ENCODE peak calls at places on chromosomes 12 and 14, in ten cellular contexts. One of them, this sample, is unnamed.

GRCh38 chr12:75205556-75205955 is 4.1 kb downstream of the KCNC2 start:
- DNase-seq in fibroblast of mammary gland: no peak
- DNase-seq in A549: no peak
- DNase-seq in neural crest cell: no peak
- DNase-seq in GM06990: no peak
- DNase-seq in Caco-2: no peak
- DNase-seq in MCF 10A: no peak
- DNase-seq in HFFc6: no peak
- DNase-seq in omental fat pad: no peak
- DNase-seq in nephron progenitor cell: no peak
- DNase-seq in this sample: no peak

GRCh38 chr12:103517161-103517560 is 21.4 kb upstream of the C12orf42 start:
- DNase-seq in fibroblast of mammary gland: no peak
- DNase-seq in A549: no peak
- DNase-seq in neural crest cell: no peak
- DNase-seq in GM06990: no peak
- DNase-seq in Caco-2: no peak
- DNase-seq in MCF 10A: no peak
- DNase-seq in HFFc6: no peak
- DNase-seq in omental fat pad: no peak
- DNase-seq in nephron progenitor cell: no peak
- DNase-seq in this sample: no peak

GRCh38 chr12:12387521-12387920 is 30.6 kb downstream of the BORCS5 start:
- DNase-seq in fibroblast of mammary gland: peak
- DNase-seq in A549: no peak
- DNase-seq in neural crest cell: no peak
- DNase-seq in GM06990: no peak
- DNase-seq in Caco-2: no peak
- DNase-seq in MCF 10A: peak
- DNase-seq in HFFc6: peak
- DNase-seq in omental fat pad: no peak
- DNase-seq in nephron progenitor cell: no peak
- DNase-seq in this sample: no peak

GRCh38 chr14:51209457-51209856 is 30.6 kb upstream of the TMX1 start:
- DNase-seq in fibroblast of mammary gland: no peak
- DNase-seq in A549: no peak
- DNase-seq in neural crest cell: no peak
- DNase-seq in GM06990: no peak
- DNase-seq in Caco-2: no peak
- DNase-seq in MCF 10A: no peak
- DNase-seq in HFFc6: no peak
- DNase-seq in omental fat pad: no peak
- DNase-seq in nephron progenitor cell: no peak
- DNase-seq in this sample: no peak

GRCh38 chr12:15752780-15753179 is 36.4 kb downstream of the EPS8 start:
- DNase-seq in fibroblast of mammary gland: peak
- DNase-seq in A549: no peak
- DNase-seq in neural crest cell: no peak
- DNase-seq in GM06990: no peak
- DNase-seq in Caco-2: no peak
- DNase-seq in MCF 10A: no peak
- DNase-seq in HFFc6: peak
- DNase-seq in omental fat pad: no peak
- DNase-seq in nephron progenitor cell: no peak
- DNase-seq in this sample: no peak

GRCh38 chr12:109759076-109759420 is 45.4 kb downstream of the FAM222A start:
- DNase-seq in fibroblast of mammary gland: no peak
- DNase-seq in A549: no peak
- DNase-seq in neural crest cell: no peak
- DNase-seq in GM06990: no peak
- DNase-seq in Caco-2: peak
- DNase-seq in MCF 10A: no peak
- DNase-seq in HFFc6: no peak
- DNase-seq in omental fat pad: no peak
- DNase-seq in nephron progenitor cell: no peak
- DNase-seq in this sample: peak

GRCh38 chr14:93533864-93534263 is 103.1 kb downstream of the UNC79 start:
- DNase-seq in fibroblast of mammary gland: no peak
- DNase-seq in A549: no peak
- DNase-seq in neural crest cell: no peak
- DNase-seq in GM06990: peak
- DNase-seq in Caco-2: no peak
- DNase-seq in MCF 10A: no peak
- DNase-seq in HFFc6: no peak
- DNase-seq in omental fat pad: no peak
- DNase-seq in nephron progenitor cell: no peak
- DNase-seq in this sample: peak

GRCh38 chr14:37620856-37621255 is 25.4 kb downstream of the TTC6 start:
- DNase-seq in fibroblast of mammary gland: no peak
- DNase-seq in A549: no peak
- DNase-seq in neural crest cell: no peak
- DNase-seq in GM06990: no peak
- DNase-seq in Caco-2: no peak
- DNase-seq in MCF 10A: no peak
- DNase-seq in HFFc6: no peak
- DNase-seq in omental fat pad: no peak
- DNase-seq in nephron progenitor cell: no peak
- DNase-seq in this sample: no peak

GRCh38 chr12:131920902-131921840 is 7.9 kb upstream of the PUS1 start:
- DNase-seq in fibroblast of mammary gland: no peak
- DNase-seq in A549: no peak
- DNase-seq in neural crest cell: no peak
- DNase-seq in GM06990: peak
- DNase-seq in Caco-2: no peak
- DNase-seq in MCF 10A: no peak
- DNase-seq in HFFc6: no peak
- DNase-seq in omental fat pad: no peak
- DNase-seq in nephron progenitor cell: no peak
- DNase-seq in this sample: peak

GRCh38 chr14:66610154-66610563 is 102.2 kb downstream of the GPHN start:
- DNase-seq in fibroblast of mammary gland: peak
- DNase-seq in A549: no peak
- DNase-seq in neural crest cell: no peak
- DNase-seq in GM06990: no peak
- DNase-seq in Caco-2: no peak
- DNase-seq in MCF 10A: peak
- DNase-seq in HFFc6: peak
- DNase-seq in omental fat pad: no peak
- DNase-seq in nephron progenitor cell: no peak
- DNase-seq in this sample: no peak

GRCh38 chr14:25848601-25849000 is 749.2 kb downstream of the NOVA1 start:
- DNase-seq in fibroblast of mammary gland: peak
- DNase-seq in A549: no peak
- DNase-seq in neural crest cell: no peak
- DNase-seq in GM06990: no peak
- DNase-seq in Caco-2: no peak
- DNase-seq in MCF 10A: no peak
- DNase-seq in HFFc6: no peak
- DNase-seq in omental fat pad: no peak
- DNase-seq in nephron progenitor cell: no peak
- DNase-seq in this sample: no peak

GRCh38 chr14:25846232-25846631 is 751.6 kb downstream of the NOVA1 start:
- DNase-seq in fibroblast of mammary gland: no peak
- DNase-seq in A549: no peak
- DNase-seq in neural crest cell: no peak
- DNase-seq in GM06990: no peak
- DNase-seq in Caco-2: no peak
- DNase-seq in MCF 10A: no peak
- DNase-seq in HFFc6: no peak
- DNase-seq in omental fat pad: no peak
- DNase-seq in nephron progenitor cell: no peak
- DNase-seq in this sample: no peak

GRCh38 chr14:25841226-25841625 is 756.6 kb downstream of the NOVA1 start:
- DNase-seq in fibroblast of mammary gland: peak
- DNase-seq in A549: no peak
- DNase-seq in neural crest cell: no peak
- DNase-seq in GM06990: no peak
- DNase-seq in Caco-2: no peak
- DNase-seq in MCF 10A: no peak
- DNase-seq in HFFc6: no peak
- DNase-seq in omental fat pad: no peak
- DNase-seq in nephron progenitor cell: no peak
- DNase-seq in this sample: no peak

DNA sequence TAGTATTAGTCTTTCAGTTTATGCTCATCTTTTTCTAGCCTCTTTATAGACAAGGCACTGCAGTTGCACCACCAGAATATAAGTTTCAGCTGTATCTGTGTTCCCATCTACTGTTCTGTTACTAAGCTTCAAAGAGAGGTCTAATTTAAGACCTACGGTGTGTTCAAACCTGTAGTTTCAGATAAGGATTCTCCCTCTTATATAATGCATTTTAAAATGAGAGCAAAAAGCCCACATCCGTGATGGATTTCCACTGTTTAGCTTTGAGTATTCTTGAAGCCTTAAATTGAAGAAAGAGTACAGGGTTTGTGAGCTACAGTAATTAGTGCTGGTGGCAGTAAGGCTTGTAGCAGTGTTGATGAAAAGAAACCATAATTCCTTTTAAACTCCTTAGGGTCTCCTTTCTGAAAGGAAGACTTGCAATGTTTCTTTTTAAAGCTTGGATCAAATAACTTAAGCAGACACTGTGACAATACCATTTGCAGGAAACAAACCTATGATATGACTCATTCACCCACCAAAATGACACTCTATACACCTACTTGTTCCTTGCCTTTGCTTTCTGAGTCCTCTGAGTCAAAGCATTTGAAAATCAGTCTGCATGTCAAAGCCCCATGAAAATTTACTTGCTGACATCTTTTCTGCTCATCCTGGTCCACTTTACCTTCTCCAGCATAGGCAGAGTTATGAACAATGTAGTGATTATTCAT is 753.9 kb downstream of the NOVA1 start:
- DNase-seq in fibroblast of mammary gland: no peak
- DNase-seq in A549: no peak
- DNase-seq in neural crest cell: no peak
- DNase-seq in GM06990: no peak
- DNase-seq in Caco-2: no peak
- DNase-seq in MCF 10A: no peak
- DNase-seq in HFFc6: no peak
- DNase-seq in omental fat pad: no peak
- DNase-seq in nephron progenitor cell: no peak
- DNase-seq in this sample: no peak
- TF ChIP-seq CTCF in fibroblast of mammary gland: no peak
- TF ChIP-seq CTCF in A549: no peak
- TF ChIP-seq CTCF in neural crest cell: no peak
- TF ChIP-seq CTCF in GM06990: no peak
- TF ChIP-seq CTCF in Caco-2: no peak
- TF ChIP-seq CTCF in MCF 10A: no peak
- TF ChIP-seq CTCF in HFFc6: no peak
- TF ChIP-seq CTCF in omental fat pad: no peak
- TF ChIP-seq CTCF in nephron progenitor cell: no peak
- TF ChIP-seq CTCF in this sample: no peak

DNA sequence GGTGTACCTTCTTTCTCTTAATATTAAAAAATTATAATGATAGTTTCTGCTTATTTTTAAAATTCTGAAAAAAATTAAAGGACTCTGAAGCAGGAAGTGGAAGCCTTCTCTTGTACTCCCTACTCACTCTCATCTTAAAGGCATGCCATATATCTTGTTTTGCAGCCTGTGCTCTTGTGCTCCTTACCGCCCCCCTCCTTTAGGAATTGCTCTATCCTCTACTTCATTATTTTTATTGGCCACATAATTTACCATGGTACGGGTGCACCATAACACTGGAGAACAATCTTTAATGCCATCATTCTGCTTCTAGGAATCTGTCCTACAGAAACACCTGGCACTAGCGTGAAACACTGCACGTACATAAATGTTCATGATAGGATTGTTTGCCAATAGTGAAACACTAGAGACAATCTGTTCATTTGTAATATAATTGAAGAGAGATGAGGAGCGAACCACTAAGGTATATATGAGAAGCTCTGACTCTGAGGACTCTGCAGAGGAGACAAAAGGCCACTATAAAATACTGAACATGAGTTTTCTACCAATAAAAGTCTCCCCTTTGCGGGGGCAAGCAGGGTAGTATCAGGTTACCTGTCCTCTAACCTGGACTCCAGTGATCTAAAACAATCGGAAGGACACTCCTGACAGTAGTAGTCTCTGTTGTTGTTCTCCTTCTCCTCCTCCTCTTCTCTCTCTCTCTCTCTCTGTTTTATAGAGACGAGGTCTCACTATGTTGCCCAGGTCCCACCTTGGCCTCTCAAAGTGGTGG is 6.3 kb upstream of the NYNRIN start:
- DNase-seq in fibroblast of mammary gland: peak
- DNase-seq in A549: peak
- DNase-seq in neural crest cell: no peak
- DNase-seq in GM06990: no peak
- DNase-seq in Caco-2: no peak
- DNase-seq in MCF 10A: peak
- DNase-seq in HFFc6: peak
- DNase-seq in omental fat pad: no peak
- DNase-seq in nephron progenitor cell: no peak
- DNase-seq in this sample: no peak
- TF ChIP-seq CTCF in fibroblast of mammary gland: peak
- TF ChIP-seq CTCF in A549: peak
- TF ChIP-seq CTCF in neural crest cell: no peak
- TF ChIP-seq CTCF in GM06990: no peak
- TF ChIP-seq CTCF in Caco-2: no peak
- TF ChIP-seq CTCF in MCF 10A: no peak
- TF ChIP-seq CTCF in HFFc6: no peak
- TF ChIP-seq CTCF in omental fat pad: no peak
- TF ChIP-seq CTCF in nephron progenitor cell: no peak
- TF ChIP-seq CTCF in this sample: no peak

GRCh38 chr14:64762044-64763034 is 58.1 kb downstream of the PLEKHG3 start:
- DNase-seq in fibroblast of mammary gland: peak
- DNase-seq in A549: peak
- DNase-seq in neural crest cell: no peak
- DNase-seq in GM06990: no peak
- DNase-seq in Caco-2: no peak
- DNase-seq in MCF 10A: peak
- DNase-seq in HFFc6: peak
- DNase-seq in omental fat pad: peak
- DNase-seq in nephron progenitor cell: peak
- DNase-seq in this sample: no peak
- TF ChIP-seq CTCF in fibroblast of mammary gland: no peak
- TF ChIP-seq CTCF in A549: no peak
- TF ChIP-seq CTCF in neural crest cell: no peak
- TF ChIP-seq CTCF in GM06990: no peak
- TF ChIP-seq CTCF in Caco-2: no peak
- TF ChIP-seq CTCF in MCF 10A: peak
- TF ChIP-seq CTCF in HFFc6: no peak
- TF ChIP-seq CTCF in omental fat pad: no peak
- TF ChIP-seq CTCF in nephron progenitor cell: no peak
- TF ChIP-seq CTCF in this sample: no peak

DNA sequence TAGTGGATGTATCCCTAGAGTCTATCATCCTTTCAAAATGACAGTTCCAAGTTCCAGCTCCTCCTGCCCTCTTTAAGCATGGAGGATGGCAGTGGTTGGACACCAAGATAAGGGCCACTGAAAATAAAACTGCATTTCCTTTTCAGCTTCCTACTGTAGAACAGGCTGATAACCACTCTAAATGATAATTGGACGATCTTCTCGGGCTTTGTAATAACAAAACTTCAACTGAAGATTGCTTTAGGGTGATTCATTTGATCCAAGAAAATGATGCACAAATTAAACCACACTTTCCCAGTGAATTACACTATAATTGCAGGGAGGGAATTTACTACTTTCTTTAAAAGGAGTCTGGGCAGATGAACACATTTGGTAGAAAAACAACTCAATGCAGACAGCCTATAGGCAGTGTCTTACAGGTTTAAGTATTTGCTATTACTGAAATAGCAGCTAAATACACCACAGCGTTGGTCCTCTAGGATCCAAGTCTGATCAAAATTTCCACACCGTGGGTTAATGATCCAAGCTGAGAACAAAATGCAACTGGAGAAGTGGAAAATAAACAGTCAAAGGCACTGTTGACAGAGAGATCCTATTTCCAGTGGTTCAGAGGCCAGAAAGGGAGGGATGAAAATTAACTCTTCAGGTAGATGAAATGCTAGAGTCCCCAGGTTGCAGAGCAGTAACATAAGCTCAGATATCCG is 42.3 kb upstream of the CRACR2A start:
- DNase-seq in fibroblast of mammary gland: no peak
- DNase-seq in A549: no peak
- DNase-seq in neural crest cell: no peak
- DNase-seq in GM06990: no peak
- DNase-seq in Caco-2: no peak
- DNase-seq in MCF 10A: no peak
- DNase-seq in HFFc6: no peak
- DNase-seq in omental fat pad: no peak
- DNase-seq in nephron progenitor cell: no peak
- DNase-seq in this sample: no peak
- TF ChIP-seq CTCF in fibroblast of mammary gland: no peak
- TF ChIP-seq CTCF in A549: no peak
- TF ChIP-seq CTCF in neural crest cell: no peak
- TF ChIP-seq CTCF in GM06990: no peak
- TF ChIP-seq CTCF in Caco-2: no peak
- TF ChIP-seq CTCF in MCF 10A: no peak
- TF ChIP-seq CTCF in HFFc6: no peak
- TF ChIP-seq CTCF in omental fat pad: no peak
- TF ChIP-seq CTCF in nephron progenitor cell: no peak
- TF ChIP-seq CTCF in this sample: no peak